ENCODE peak calls at places on chromosomes 11 and 22, in eight cellular contexts. P, N, L, A, C, K, X and O are unnamed samples.

GRCh38 chr22:21807545-21807944 is 59.9 kb downstream of the MAPK1 start:
- DNase-seq in P (no peak), N (no peak), L (no peak), A (no peak), C (no peak), K (no peak), X (no peak), O (no peak)

GRCh38 chr11:34915136-34916013 is 804 bp downstream of the APIP start:
- DNase-seq in P (no peak), N (no peak), L (no peak), A (no peak), C (peak; percentile 37), K (no peak), X (peak; percentile 67), O (no peak)

GRCh38 chr11:28581286-28582242 is 473.4 kb downstream of the METTL15 start:
- DNase-seq in P (peak; percentile 77), N (no peak), L (no peak), A (no peak), C (peak; percentile 95), K (no peak), X (no peak), O (no peak)

GRCh38 chr22:45007946-45008852 is 1.6 kb downstream of the PHF21B start:
- DNase-seq in P (peak; percentile 86), N (no peak), L (no peak), A (no peak), C (no peak), K (no peak), X (no peak), O (peak; percentile 17)

GRCh38 chr11:124878497-124879228 is 13.4 kb downstream of the ROBO3 start:
- DNase-seq in P (no peak), N (peak; percentile 37), L (no peak), A (no peak), C (no peak), K (no peak), X (peak; percentile 47), O (no peak)

GRCh38 chr11:123158609-123159008 is 36.4 kb downstream of the CLMP start:
- DNase-seq in P (no peak), N (no peak), L (no peak), A (no peak), C (no peak), K (no peak), X (no peak), O (no peak)

GRCh38 chr11:134155456-134155855 is 68.3 kb downstream of the NCAPD3 start:
- DNase-seq in P (no peak), N (no peak), L (no peak), A (no peak), C (no peak), K (no peak), X (no peak), O (no peak)

GRCh38 chr22:25764270-25765015 is 22.5 kb downstream of the MYO18B start:
- DNase-seq in P (peak; percentile 72), N (no peak), L (peak; percentile 50), A (no peak), C (no peak), K (no peak), X (no peak), O (no peak)

GRCh38 chr11:102416974-102417373 is 35.6 kb downstream of the TMEM123 start:
- DNase-seq in P (no peak), N (no peak), L (no peak), A (no peak), C (no peak), K (no peak), X (no peak), O (no peak)

GRCh38 chr11:48095779-48096470 is 115.6 kb downstream of the PTPRJ start:
- DNase-seq in P (peak; percentile 41), N (no peak), L (no peak), A (no peak), C (no peak), K (no peak), X (peak; percentile 42), O (no peak)

GRCh38 chr11:93740031-93740801 is 1.1 kb downstream of the TAF1D start:
- DNase-seq in P (peak; percentile 81), N (no peak), L (no peak), A (no peak), C (peak; percentile 48), K (no peak), X (no peak), O (peak; percentile 11)

GRCh38 chr22:34489861-34490260 is 569.6 kb upstream of the LARGE1 start:
- DNase-seq in P (no peak), N (no peak), L (no peak), A (no peak), C (no peak), K (no peak), X (no peak), O (no peak)

GRCh38 chr11:112302226-112302868 is 41.7 kb upstream of the PLET1 start:
- DNase-seq in P (peak; percentile 75), N (no peak), L (no peak), A (no peak), C (no peak), K (no peak), X (no peak), O (no peak)

GRCh38 chr11:67031791-67032561 is 9.0 kb downstream of the SYT12 start:
- DNase-seq in P (no peak), N (no peak), L (no peak), A (no peak), C (peak; percentile 72), K (no peak), X (peak; percentile 87), O (peak; percentile 98)

GRCh38 chr11:26953770-26954392 is 40.0 kb upstream of the FIBIN start:
- DNase-seq in P (no peak), N (no peak), L (no peak), A (no peak), C (peak; percentile 75), K (no peak), X (no peak), O (no peak)

GRCh38 chr11:116500833-116501622 is 271.8 kb downstream of the BUD13 start:
- DNase-seq in P (no peak), N (peak; percentile 27), L (no peak), A (no peak), C (no peak), K (no peak), X (no peak), O (no peak)

GRCh38 chr11:110027627-110028371 is 65.4 kb upstream of the ZC3H12C start:
- DNase-seq in P (no peak), N (no peak), L (no peak), A (no peak), C (no peak), K (no peak), X (no peak), O (no peak)

GRCh38 chr11:93542753-93543246 is 391 bp downstream of the SMCO4 start:
- DNase-seq in P (peak; percentile 58), N (peak; percentile 68), L (peak; percentile 60), A (peak; percentile 43), C (no peak), K (peak; percentile 34), X (peak; percentile 56), O (no peak)

GRCh38 chr11:122882189-122882808 is at the start of gene JHY:
- DNase-seq in P (no peak), N (no peak), L (peak; percentile 70), A (no peak), C (no peak), K (no peak), X (no peak), O (peak; percentile 10)

GRCh38 chr22:29306830-29307657 is 594 bp downstream of the GAS2L1 start:
- DNase-seq in P (peak; percentile 94), N (peak; percentile 90), L (peak; percentile 89), A (peak; percentile 83), C (no peak), K (peak; percentile 88), X (peak; percentile 84), O (peak; percentile 81)
- H3K4me1 ChIP-seq in P (peaks cover 5% of the 10 kb centered on the region), N (peaks cover 62% of the 10 kb centered on the region), L (peaks cover 27% of the 10 kb centered on the region), A (peaks cover 83% of the 10 kb centered on the region), C (peaks cover 52% of the 10 kb centered on the region), K (peaks cover 76% of the 10 kb centered on the region), X (peaks cover 54% of the 10 kb centered on the region), O (peaks cover 30% of the 10 kb centered on the region)

DNA sequence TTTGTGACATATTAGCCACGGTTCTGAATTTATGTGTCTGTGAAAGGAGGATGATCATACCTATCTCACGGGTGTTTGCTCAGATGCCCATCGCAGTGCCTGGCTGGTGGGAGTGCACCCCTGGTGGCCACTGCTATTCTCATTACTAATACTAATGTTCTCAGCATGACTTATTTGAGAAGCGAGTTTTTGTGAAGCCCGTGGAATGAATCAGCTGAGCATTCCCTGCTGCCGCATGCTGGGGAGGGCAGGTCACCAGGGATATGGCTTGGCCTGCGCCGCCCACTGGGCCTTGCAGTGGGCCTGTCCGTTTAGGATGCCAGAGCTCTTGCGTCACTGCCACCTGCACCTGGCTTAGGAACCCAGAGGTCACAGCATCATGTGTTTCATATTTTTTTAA is 16.8 kb downstream of the CTTN start:
- DNase-seq in P (peak; percentile 32), N (no peak), L (peak; percentile 84), A (no peak), C (peak; percentile 89), K (no peak), X (no peak), O (no peak)
- H3K36me3 ChIP-seq in P (peaks cover 49% of the 10 kb centered on the region), N (peaks cover 100% of the 10 kb centered on the region), L (peaks cover 100% of the 10 kb centered on the region), A (peaks cover 100% of the 10 kb centered on the region), C (peaks cover 69% of the 10 kb centered on the region), K (peaks cover 99% of the 10 kb centered on the region), X (no peaks in the 10 kb centered on the region), O (peaks cover 97% of the 10 kb centered on the region)

GRCh38 chr11:132072880-132073213 is 702.4 kb downstream of the NTM start:
- DNase-seq in P (no peak), N (no peak), L (no peak), A (no peak), C (peak; percentile 62), K (no peak), X (no peak), O (no peak)
- H3K4me1 ChIP-seq in P (no peaks in the 10 kb centered on the region), N (no peaks in the 10 kb centered on the region), L (no peaks in the 10 kb centered on the region), A (no peaks in the 10 kb centered on the region), C (peaks cover 24% of the 10 kb centered on the region), K (peaks cover 16% of the 10 kb centered on the region), X (no peaks in the 10 kb centered on the region), O (peaks cover 32% of the 10 kb centered on the region)

GRCh38 chr22:40312050-40312449 is 34.2 kb upstream of the ADSL start:
- DNase-seq in P (no peak), N (no peak), L (no peak), A (no peak), C (no peak), K (no peak), X (no peak), O (no peak)

GRCh38 chr22:40310771-40311120 is 35.6 kb upstream of the ADSL start:
- DNase-seq in P (no peak), N (no peak), L (no peak), A (no peak), C (no peak), K (no peak), X (no peak), O (peak; percentile 70)

GRCh38 chr22:40308999-40309578 is 37.2 kb upstream of the ADSL start:
- DNase-seq in P (no peak), N (no peak), L (no peak), A (no peak), C (no peak), K (no peak), X (no peak), O (no peak)

GRCh38 chr22:40310081-40310770 is 36.1 kb upstream of the ADSL start:
- DNase-seq in P (peak; percentile 76), N (no peak), L (no peak), A (no peak), C (peak; percentile 89), K (no peak), X (no peak), O (peak; percentile 79)

DNA sequence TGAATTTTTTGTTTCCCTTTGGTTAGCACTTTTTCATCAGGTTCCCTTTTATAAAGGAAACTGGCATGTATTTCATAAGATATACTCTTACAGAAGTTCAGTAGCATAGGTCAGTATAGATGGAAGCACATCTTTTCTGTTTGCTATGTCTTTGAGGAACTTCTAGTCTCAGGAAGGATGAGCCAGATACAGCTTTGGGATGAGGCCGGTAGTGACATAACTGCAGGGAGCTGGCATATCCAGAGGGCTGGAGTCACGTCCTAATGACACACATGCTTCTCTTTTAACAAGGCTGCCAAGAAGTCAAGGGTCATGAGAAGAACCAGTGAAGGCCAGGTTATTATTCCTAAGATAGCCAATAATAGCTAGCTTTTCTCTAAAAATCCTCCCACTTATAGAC is 33.3 kb upstream of the ADSL start:
- DNase-seq in P (no peak), N (no peak), L (no peak), A (no peak), C (no peak), K (no peak), X (peak; percentile 72), O (no peak)
- H3K36me3 ChIP-seq in P (peaks cover 9% of the 10 kb centered on the region), N (peaks cover 65% of the 10 kb centered on the region), L (peaks cover 99% of the 10 kb centered on the region), A (peaks cover 100% of the 10 kb centered on the region), C (peaks cover 51% of the 10 kb centered on the region), K (peaks cover 100% of the 10 kb centered on the region), X (no peaks in the 10 kb centered on the region), O (peaks cover 80% of the 10 kb centered on the region)